ENCODE peak calls at places on chromosomes 11 and 22, in four cellular contexts. G is kidney, T is glutamatergic neuron, Y is osteocyte. R is an unnamed sample.

GRCh38 chr22:49291169-49291568 is 536.5 kb downstream of the BRD1 start:
- DNase-seq in T (no peak), Y (peak), G (no peak), R (no peak)

GRCh38 chr11:19879309-19880087 is 166.9 kb downstream of the NAV2 start:
- DNase-seq in G (no peak), T (no peak), Y (no peak), R (no peak)

GRCh38 chr11:119460582-119460981 is 37.6 kb upstream of the THY1 start:
- DNase-seq in G (no peak), T (no peak), Y (peak), R (no peak)

GRCh38 chr22:36461665-36462474 is 19.6 kb downstream of the TXN2 start:
- DNase-seq in G (peak), T (peak), Y (no peak), R (no peak)

GRCh38 chr11:79472736-79473536 is 32.1 kb upstream of the TENM4 start:
- DNase-seq in Y (no peak), T (no peak), G (no peak), R (no peak)

GRCh38 chr22:33570110-33570509 is 350.2 kb downstream of the LARGE1 start:
- DNase-seq in G (no peak), Y (no peak), T (no peak), R (no peak)

GRCh38 chr11:72069200-72069599 is 11.1 kb downstream of the NUMA1 start:
- DNase-seq in Y (no peak), T (no peak), G (no peak), R (no peak)

GRCh38 chr11:34926101-34926830 is 9.8 kb downstream of the PDHX start:
- DNase-seq in G (no peak), Y (no peak), T (no peak), R (no peak)

GRCh38 chr11:113505541-113506375 is 30.6 kb upstream of the DRD2 start:
- DNase-seq in G (no peak), T (no peak), Y (peak), R (peak)

GRCh38 chr22:19641254-19641982 is 72.9 kb upstream of the SEPTIN5 start:
- DNase-seq in T (peak), G (no peak), Y (no peak), R (peak)

GRCh38 chr11:75339685-75340409 is 11.6 kb downstream of the ARRB1 start:
- DNase-seq in T (peak), Y (no peak), G (no peak), R (no peak)

GRCh38 chr11:14322510-14322909 is 36.5 kb downstream of the RRAS2 start:
- DNase-seq in Y (no peak), G (no peak), T (no peak), R (no peak)

GRCh38 chr22:45549739-45550138 is 47.1 kb downstream of the FBLN1 start:
- DNase-seq in G (peak), Y (no peak), T (no peak), R (no peak)

GRCh38 chr11:16032974-16033373 is 323.4 kb downstream of the SOX6 start:
- DNase-seq in Y (no peak), G (no peak), T (no peak), R (no peak)

GRCh38 chr11:45272701-45273100 is 13.4 kb downstream of the SYT13 start:
- DNase-seq in T (no peak), G (no peak), Y (no peak), R (no peak)

GRCh38 chr22:19811211-19811621 is 43.5 kb downstream of the GNB1L start:
- DNase-seq in T (no peak), G (peak), Y (peak), R (no peak)

GRCh38 chr11:46260161-46260560 is 17.3 kb upstream of the CREB3L1 start:
- DNase-seq in G (no peak), Y (no peak), T (no peak), R (no peak)

GRCh38 chr11:46369458-46370152 is 11.9 kb upstream of the MDK start:
- DNase-seq in T (peak), Y (no peak), G (peak), R (peak)

GRCh38 chr22:49544286-49544685 is 283.4 kb downstream of the BRD1 start:
- DNase-seq in Y (no peak), T (no peak), G (peak), R (no peak)

GRCh38 chr11:68867067-68867466 is 25.4 kb upstream of the CPT1A start:
- DNase-seq in G (no peak), T (peak), Y (no peak), R (no peak)

GRCh38 chr11:68868221-68868620 is 26.5 kb upstream of the CPT1A start:
- DNase-seq in T (no peak), Y (no peak), G (peak), R (no peak)

GRCh38 chr11:68872216-68873003 is 30.7 kb upstream of the CPT1A start:
- DNase-seq in G (no peak), T (no peak), Y (no peak), R (no peak)

GRCh38 chr11:68865241-68865640 is 23.5 kb upstream of the CPT1A start:
- DNase-seq in T (no peak), Y (no peak), G (no peak), R (no peak)

DNA sequence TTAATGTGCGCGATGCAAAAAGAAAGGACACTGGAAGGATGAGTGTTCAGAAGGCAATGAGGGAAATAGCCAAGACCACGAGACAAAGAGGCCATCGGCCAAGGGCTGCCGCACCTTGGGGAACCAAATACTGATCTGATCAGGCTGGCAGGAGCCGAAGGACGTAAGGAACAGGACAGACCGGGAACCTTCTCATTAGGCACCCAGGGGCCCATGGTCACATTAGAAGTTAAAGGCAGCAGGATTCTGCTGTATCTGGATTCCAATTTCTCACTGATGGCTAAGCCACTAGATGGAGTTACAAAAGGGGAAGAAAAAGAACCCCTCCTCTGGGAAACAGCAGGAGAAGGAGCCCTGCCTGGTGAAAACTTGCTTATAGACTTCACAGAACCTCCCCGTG is 28.8 kb upstream of the CPT1A start:
- DNase-seq in T (no peak), G (no peak), Y (no peak), R (no peak)
- TF ChIP-seq CTCF in T (no peak), G (no peak), Y (peak), R (peak)

GRCh38 chr11:125872138-125872491 is 15.4 kb upstream of the HYLS1 start:
- DNase-seq in Y (no peak), T (no peak), G (no peak), R (no peak)

GRCh38 chr11:125869526-125869925 is 17.9 kb upstream of the HYLS1 start:
- DNase-seq in G (no peak), Y (no peak), T (no peak), R (no peak)

GRCh38 chr11:125873881-125874555 is 13.4 kb upstream of the HYLS1 start:
- DNase-seq in Y (no peak), G (no peak), T (no peak), R (peak)

GRCh38 chr11:125874556-125875124 is 12.8 kb upstream of the HYLS1 start:
- DNase-seq in G (no peak), Y (no peak), T (peak), R (peak)

GRCh38 chr11:125871391-125872137 is 15.9 kb upstream of the HYLS1 start:
- DNase-seq in G (no peak), T (peak), Y (no peak), R (peak)
- TF ChIP-seq CTCF in G (peak), T (peak), Y (peak), R (peak)

DNA sequence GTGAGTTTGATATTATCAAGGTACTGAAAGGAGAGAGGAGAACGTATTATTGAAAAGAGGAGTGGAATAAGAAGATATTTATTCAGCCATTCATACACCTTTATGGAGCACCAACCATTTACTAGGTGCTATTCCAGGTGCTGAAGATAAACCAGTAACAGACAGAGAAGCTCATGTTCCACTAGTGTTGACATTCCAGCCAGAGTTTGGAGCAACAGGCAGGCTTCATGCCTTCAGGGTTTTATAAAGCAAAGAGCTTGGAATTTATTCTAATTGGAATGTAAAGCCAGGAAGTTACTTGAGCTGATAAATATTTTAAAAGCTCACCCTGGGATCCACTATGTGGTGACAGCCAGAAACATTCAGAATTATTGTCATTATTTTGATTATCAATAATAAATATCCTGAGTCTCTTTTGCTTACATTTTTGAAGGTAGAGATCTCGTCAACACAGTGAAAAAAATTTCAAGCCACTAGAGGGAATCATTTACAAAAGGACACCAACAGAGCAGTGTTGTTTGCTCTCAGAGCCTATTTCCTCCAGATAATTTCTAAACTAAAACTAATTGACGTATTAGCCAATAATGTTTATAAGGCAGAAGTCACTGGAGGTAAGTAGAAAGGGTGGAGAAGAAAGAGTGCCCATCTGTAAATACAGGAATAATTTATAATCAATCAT is 172.0 kb downstream of the KCNA4 start:
- DNase-seq in T (no peak), G (no peak), Y (no peak), R (no peak)
- TF ChIP-seq CTCF in T (no peak), G (no peak), Y (no peak), R (no peak)

GRCh38 chr11:9700105-9700801 is 36.4 kb downstream of the SWAP70 start:
- DNase-seq in G (no peak), Y (no peak), T (no peak), R (no peak)
- TF ChIP-seq CTCF in G (no peak), Y (no peak), T (no peak), R (no peak)

GRCh38 chr11:69195819-69196218 is 40.1 kb downstream of the SMIM38 start:
- DNase-seq in G (peak), Y (no peak), T (no peak), R (no peak)

GRCh38 chr11:69198891-69199582 is 43.3 kb downstream of the SMIM38 start:
- DNase-seq in Y (no peak), G (no peak), T (no peak), R (no peak)

GRCh38 chr11:69194396-69194795 is 38.7 kb downstream of the SMIM38 start:
- DNase-seq in T (no peak), Y (no peak), G (no peak), R (no peak)

GRCh38 chr11:69194956-69195355 is 39.2 kb downstream of the SMIM38 start:
- DNase-seq in T (no peak), Y (no peak), G (no peak), R (no peak)

DNA sequence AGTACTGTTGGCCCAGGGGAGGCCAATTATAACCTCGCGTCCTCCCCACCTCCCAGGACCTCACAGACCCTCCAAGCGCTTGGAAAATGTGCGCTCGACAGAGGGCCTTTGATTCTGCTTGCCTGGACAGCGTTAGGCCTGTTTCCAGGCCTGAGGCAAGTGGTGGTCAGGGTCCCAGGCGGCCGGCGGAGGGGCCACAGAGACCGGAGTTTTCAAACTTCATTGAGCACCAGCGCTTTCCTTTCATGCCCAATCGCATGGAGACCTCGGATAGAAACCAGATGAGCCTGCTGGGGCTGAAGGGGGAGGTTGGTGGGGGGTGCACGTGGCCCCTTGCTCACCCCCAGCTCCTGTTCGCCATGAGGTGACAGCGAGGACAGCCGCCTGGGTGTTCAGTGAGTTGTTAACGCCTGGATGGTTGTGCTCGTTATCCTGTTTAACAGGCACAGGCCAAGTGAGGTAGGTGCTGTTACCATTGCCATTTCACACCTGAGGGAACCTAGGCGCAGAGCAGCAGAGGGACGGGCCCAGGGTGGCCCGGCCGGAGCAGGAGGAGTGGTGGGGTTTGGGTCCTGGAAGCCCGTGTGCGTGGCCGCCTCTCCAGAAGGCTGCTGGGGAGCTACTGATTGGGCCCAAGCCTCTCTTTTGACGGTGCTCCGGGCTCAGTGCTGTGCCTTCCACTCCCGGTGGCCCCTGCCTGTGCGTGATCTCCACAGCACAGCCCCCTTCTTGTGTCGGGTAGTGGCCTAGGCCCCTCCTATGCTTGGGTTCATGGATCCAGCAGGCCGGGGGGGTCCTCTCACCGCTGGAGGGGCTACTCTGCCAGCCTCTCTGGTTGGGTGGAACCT is 40.8 kb downstream of the SMIM38 start:
- DNase-seq in G (peak), T (no peak), Y (no peak), R (no peak)
- TF ChIP-seq CTCF in G (no peak), T (no peak), Y (no peak), R (no peak)

GRCh38 chr11:1953489-1954284 is 6.6 kb downstream of the MRPL23 start:
- DNase-seq in G (peak), Y (no peak), T (no peak), R (no peak)
- TF ChIP-seq CTCF in G (no peak), Y (no peak), T (no peak), R (no peak)